ENCODE peak calls at places on chromosomes 3 and 15, in ten cellular contexts. T is MCF 10A; D is globus pallidus; W is NCI-H2081; Q is posterior vena cava; Y is left cardiac atrium; M is stimulated activated naive CD8-positive, alpha-beta T cell treated with anti-CD3 and anti-CD28 coated beads, Interleukin-15, Interleukin-2, amounts not matched to agents 100 U/mL and 50 U/mL, for 24 hours; O is SJSA1; A is NCI-H1417; V is T-helper 9 cell. H is an unnamed sample.

GRCh38 chr15:66839511-66840112 is 137.6 kb downstream of the SMAD6 start:
- DNase-seq in M (no peak), O (no peak), W (no peak), A (no peak), D (no peak), Q (no peak), V (no peak), T (no peak), Y (no peak), H (no peak)

GRCh38 chr3:23761440-23761896 is 44.3 kb upstream of the UBE2E1 start:
- DNase-seq in O (peak), T (peak), M (no peak), D (no peak), Q (no peak), Y (no peak), W (no peak), V (no peak), A (no peak), H (peak)

GRCh38 chr3:141338881-141339280 is 29.4 kb upstream of the ZBTB38 start:
- DNase-seq in W (no peak), O (no peak), D (no peak), V (no peak), T (no peak), A (no peak), Y (no peak), Q (no peak), M (no peak), H (no peak)

GRCh38 chr3:101279765-101280385 is 40.5 kb downstream of the IMPG2 start:
- DNase-seq in T (no peak), W (no peak), M (no peak), D (no peak), A (no peak), Y (no peak), V (no peak), O (no peak), Q (no peak), H (no peak)

GRCh38 chr3:78951546-78951945 is 816.3 kb downstream of the ROBO1 start:
- DNase-seq in Q (no peak), O (peak), T (no peak), D (no peak), W (no peak), A (peak), Y (no peak), M (no peak), V (no peak), H (no peak)

GRCh38 chr3:160649596-160649995 is 27.4 kb upstream of the ARL14 start:
- DNase-seq in W (no peak), O (no peak), M (no peak), D (no peak), Q (no peak), T (peak), A (no peak), Y (no peak), V (no peak), H (no peak)

GRCh38 chr3:102745881-102746280 is 311.1 kb downstream of the ZPLD1 start:
- DNase-seq in M (no peak), V (no peak), Y (no peak), W (peak), Q (no peak), D (no peak), T (peak), A (no peak), O (no peak), H (no peak)

GRCh38 chr3:135650309-135650708 is 315.2 kb upstream of the PPP2R3A start:
- DNase-seq in Y (no peak), W (no peak), D (no peak), M (no peak), V (no peak), T (no peak), A (no peak), Q (no peak), O (no peak), H (no peak)

GRCh38 chr3:77122610-77123009 is 82.7 kb downstream of the ROBO2 start:
- DNase-seq in A (no peak), O (no peak), V (no peak), W (no peak), T (no peak), Q (no peak), M (no peak), D (no peak), Y (no peak), H (no peak)

GRCh38 chr3:38276917-38277630 is 5.0 kb upstream of the SLC22A14 start:
- DNase-seq in V (no peak), Q (no peak), W (no peak), M (no peak), A (no peak), T (no peak), Y (no peak), O (no peak), D (no peak), H (no peak)

GRCh38 chr15:90035095-90035834 is 34.1 kb downstream of the ZNF710 start:
- DNase-seq in M (no peak), D (peak), V (no peak), Y (peak), Q (peak), T (peak), W (peak), A (peak), O (no peak), H (peak)

GRCh38 chr15:75884041-75884440 is 19.6 kb upstream of the FBXO22 start:
- DNase-seq in V (no peak), T (peak), A (no peak), O (no peak), W (no peak), D (no peak), Y (no peak), Q (no peak), M (no peak), H (no peak)

GRCh38 chr15:38688761-38689160 is 124.1 kb upstream of the RASGRP1 start:
- DNase-seq in T (no peak), Q (no peak), D (no peak), M (peak), O (no peak), A (no peak), V (peak), Y (no peak), W (no peak), H (no peak)

GRCh38 chr3:11717301-11717700 is 73.6 kb upstream of the VGLL4 start:
- DNase-seq in V (no peak), M (no peak), A (no peak), Q (no peak), D (no peak), T (peak), Y (no peak), O (peak), W (no peak), H (peak)

GRCh38 chr3:17420668-17421067 is 321.8 kb downstream of the TBC1D5 start:
- DNase-seq in M (no peak), Q (no peak), O (peak), T (no peak), V (no peak), A (peak), D (no peak), W (peak), Y (no peak), H (no peak)

GRCh38 chr3:123730816-123731215 is 146.0 kb upstream of the HACD2 start:
- DNase-seq in T (no peak), V (no peak), O (no peak), D (no peak), M (no peak), Y (no peak), W (no peak), Q (no peak), A (no peak), H (no peak)

GRCh38 chr15:31934821-31935220 is 95.5 kb upstream of the CHRNA7 start:
- DNase-seq in W (no peak), A (no peak), T (peak), Y (no peak), V (no peak), D (no peak), Q (no peak), O (peak), M (no peak), H (peak)

GRCh38 chr15:100703032-100703578 is 100.7 kb downstream of the ASB7 start:
- DNase-seq in M (peak), A (no peak), W (no peak), Q (no peak), D (no peak), V (no peak), Y (no peak), O (peak), T (peak), H (no peak)

GRCh38 chr15:62997441-62997840 is 45.1 kb upstream of the TPM1 start:
- DNase-seq in Q (no peak), W (no peak), O (no peak), M (no peak), D (no peak), V (no peak), Y (no peak), T (no peak), A (no peak), H (no peak)

GRCh38 chr3:129123314-129124060 is 1.9 kb upstream of the RAB43 start:
- DNase-seq in O (no peak), D (no peak), A (no peak), Q (no peak), Y (no peak), V (peak), T (peak), W (no peak), M (no peak), H (no peak)

GRCh38 chr3:142963266-142964149 is at the start of gene PAQR9:
- DNase-seq in V (no peak), Y (peak), Q (no peak), A (peak), T (no peak), M (peak), D (no peak), O (no peak), W (peak), H (peak)

GRCh38 chr15:72285927-72286516 is 13.7 kb upstream of the PARP6 start:
- DNase-seq in T (peak), Y (no peak), Q (peak), M (peak), D (no peak), V (peak), A (no peak), O (peak), W (no peak), H (peak)

GRCh38 chr15:55916666-55917409 is 76.6 kb downstream of the NEDD4 start:
- DNase-seq in Q (no peak), Y (no peak), O (peak), V (no peak), A (no peak), W (no peak), T (peak), M (no peak), D (no peak), H (peak)

GRCh38 chr15:36782681-36783080 is 203.3 kb downstream of the CDIN1 start:
- DNase-seq in A (no peak), O (no peak), Q (no peak), Y (no peak), M (no peak), D (peak), W (no peak), T (no peak), V (no peak), H (no peak)

GRCh38 chr3:133472242-133472641 is 72.4 kb downstream of the BFSP2 start:
- DNase-seq in V (no peak), O (no peak), A (no peak), T (no peak), Y (no peak), Q (no peak), W (no peak), D (no peak), M (no peak), H (peak)

GRCh38 chr3:141610993-141611392 is 124.2 kb downstream of the RASA2 start:
- DNase-seq in D (no peak), O (no peak), W (no peak), Y (no peak), T (no peak), Q (no peak), M (no peak), A (no peak), V (no peak), H (no peak)

GRCh38 chr15:41281236-41281635 is 50.2 kb downstream of the CHP1 start:
- DNase-seq in Q (no peak), W (no peak), O (peak), T (peak), V (no peak), M (no peak), A (no peak), Y (no peak), D (no peak), H (peak)

GRCh38 chr15:94815110-94815726 is 583.9 kb downstream of the MCTP2 start:
- DNase-seq in D (no peak), T (no peak), O (no peak), Q (no peak), W (no peak), M (no peak), A (no peak), V (no peak), Y (no peak), H (no peak)

GRCh38 chr15:51668446-51668845 is 12.9 kb upstream of the SCG3 start:
- DNase-seq in A (no peak), O (no peak), D (no peak), T (no peak), Y (no peak), V (no peak), Q (no peak), W (no peak), M (no peak), H (no peak)

GRCh38 chr3:110493752-110494151 is 577.9 kb upstream of the NECTIN3 start:
- DNase-seq in V (no peak), W (no peak), A (no peak), Y (no peak), Q (no peak), M (no peak), T (no peak), O (no peak), D (no peak), H (no peak)

H was measured in RWPE1.